ENCODE peak calls at places on chromosomes 4 and X, in seven cellular contexts. I is H1, P is mesendoderm, C is neuronal stem cell, F is IMR-90, J is mesenchymal stem cell, U is H9. B is an unnamed sample.

GRCh38 chr4:99324978-99325377 is 3.8 kb upstream of the ADH1B start:
- DNase-seq in I (no peak), F (peak), P (no peak), C (no peak), J (peak), U (no peak), B (no peak)

GRCh38 chr4:185932491-185932890 is 120.5 kb upstream of the SORBS2 start:
- DNase-seq in U (no peak), P (no peak), F (no peak), I (no peak), C (no peak), J (no peak), B (no peak)

GRCh38 chr4:84441758-84442377 is 57.2 kb downstream of the NKX6-1 start:
- DNase-seq in F (no peak), C (no peak), U (no peak), P (no peak), J (no peak), I (no peak), B (no peak)

GRCh38 chr4:102535398-102536082 is 34.4 kb downstream of the NFKB1 start:
- DNase-seq in J (peak), P (no peak), F (peak), U (no peak), C (no peak), I (no peak), B (no peak)

GRCh38 chr4:87799254-87799653 is at the start of gene IBSP:
- DNase-seq in P (no peak), I (no peak), J (no peak), F (no peak), U (no peak), C (no peak), B (no peak)

GRCh38 chrX:110089656-110090404 is 86.9 kb downstream of the TMEM164 start:
- DNase-seq in I (no peak), P (no peak), F (no peak), C (no peak), J (peak), U (no peak), B (peak)

GRCh38 chr4:184514121-184514988 is 40.0 kb upstream of the IRF2 start:
- DNase-seq in U (no peak), J (peak), I (no peak), C (no peak), P (peak), F (peak), B (peak)

GRCh38 chrX:10064736-10065135 is 92.0 kb upstream of the CLCN4 start:
- DNase-seq in C (no peak), U (no peak), F (no peak), I (no peak), P (no peak), J (no peak), B (no peak)

GRCh38 chr4:105807496-105807895 is 87.8 kb upstream of the NPNT start:
- DNase-seq in P (peak), I (no peak), J (no peak), U (no peak), F (peak), C (no peak), B (peak)

GRCh38 chr4:71599588-71599987 is 184.3 kb downstream of the GC start:
- DNase-seq in P (no peak), C (no peak), I (no peak), U (no peak), J (no peak), F (no peak), B (no peak)

GRCh38 chr4:6945052-6945409 is 35.4 kb downstream of the TBC1D14 start:
- DNase-seq in J (no peak), I (no peak), F (no peak), U (no peak), C (no peak), P (no peak), B (no peak)

GRCh38 chr4:6944311-6945051 is 34.9 kb downstream of the TBC1D14 start:
- DNase-seq in U (no peak), C (no peak), F (no peak), J (peak), P (no peak), I (no peak), B (no peak)

GRCh38 chr4:6942238-6942800 is 32.7 kb downstream of the TBC1D14 start:
- DNase-seq in U (no peak), J (peak), P (peak), F (peak), I (no peak), C (no peak), B (peak)

GRCh38 chr4:6943012-6943869 is 33.6 kb downstream of the TBC1D14 start:
- DNase-seq in P (peak), C (no peak), I (no peak), F (no peak), J (peak), U (no peak), B (peak)

DNA sequence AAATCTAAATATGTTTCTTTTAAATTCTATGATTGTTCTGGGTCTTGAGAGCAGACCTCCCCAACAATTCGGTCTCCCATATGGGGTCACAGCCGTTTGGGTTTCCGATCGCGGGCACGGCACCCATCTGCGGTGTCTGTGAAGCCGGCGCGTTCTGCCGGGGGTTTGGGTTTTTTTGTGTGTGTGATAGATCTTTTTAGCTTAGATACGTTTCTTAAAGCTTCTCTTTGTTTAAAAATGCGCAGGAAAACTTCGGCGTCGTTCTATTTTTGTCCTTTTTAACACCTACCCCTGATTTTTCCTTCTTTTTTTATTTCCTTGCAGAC is 34.2 kb downstream of the TBC1D14 start:
- DNase-seq in U (no peak), C (no peak), F (no peak), J (no peak), I (no peak), P (no peak), B (no peak)
- H2BK120ac ChIP-seq in U (no peak), C (no peak), F (peak), J (peak), I (no peak), P (no peak), B (no peak)

GRCh38 chrX:147675819-147676218 is 235.9 kb upstream of the FMR1 start:
- DNase-seq in C (no peak), I (no peak), F (no peak), J (no peak), U (peak), P (peak), B (no peak)
- H2BK120ac ChIP-seq in C (no peak), I (no peak), F (no peak), J (no peak), U (no peak), P (no peak), B (no peak)

GRCh38 chrX:11273544-11273943 is 19.7 kb upstream of the AMELX start:
- DNase-seq in I (no peak), F (peak), J (peak), C (no peak), U (no peak), P (no peak), B (no peak)

GRCh38 chrX:11269996-11270395 is 23.2 kb upstream of the AMELX start:
- DNase-seq in U (no peak), J (no peak), I (no peak), C (no peak), F (no peak), P (peak), B (no peak)

GRCh38 chrX:11272290-11272689 is 20.9 kb upstream of the AMELX start:
- DNase-seq in P (no peak), C (no peak), I (no peak), F (no peak), U (no peak), J (no peak), B (no peak)

GRCh38 chrX:11269006-11269405 is 24.2 kb upstream of the AMELX start:
- DNase-seq in F (no peak), C (no peak), J (peak), I (no peak), U (no peak), P (no peak), B (no peak)

DNA sequence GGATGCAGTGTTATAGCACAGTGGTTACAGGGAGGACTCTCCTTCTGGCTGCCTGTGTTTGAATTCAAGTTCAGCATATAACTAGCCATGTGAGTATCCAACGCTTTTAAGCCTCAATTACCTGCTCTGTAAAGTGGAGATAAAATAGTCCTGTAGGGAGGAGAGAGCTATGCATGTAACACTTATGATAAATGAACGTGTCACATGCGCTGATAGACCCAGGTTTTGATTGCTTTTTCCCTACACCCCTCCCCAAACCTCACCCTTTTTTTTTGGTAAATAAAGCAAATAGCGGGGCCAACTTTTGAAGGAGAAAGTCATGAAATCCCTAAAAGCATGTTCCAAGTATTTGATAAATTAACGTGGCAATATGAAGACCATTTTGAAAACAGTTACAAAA is 20.4 kb upstream of the AMELX start:
- DNase-seq in I (no peak), F (no peak), J (no peak), C (no peak), P (no peak), U (no peak), B (no peak)
- H2BK120ac ChIP-seq in I (no peak), F (peak), J (no peak), C (no peak), P (no peak), U (no peak), B (no peak)

DNA sequence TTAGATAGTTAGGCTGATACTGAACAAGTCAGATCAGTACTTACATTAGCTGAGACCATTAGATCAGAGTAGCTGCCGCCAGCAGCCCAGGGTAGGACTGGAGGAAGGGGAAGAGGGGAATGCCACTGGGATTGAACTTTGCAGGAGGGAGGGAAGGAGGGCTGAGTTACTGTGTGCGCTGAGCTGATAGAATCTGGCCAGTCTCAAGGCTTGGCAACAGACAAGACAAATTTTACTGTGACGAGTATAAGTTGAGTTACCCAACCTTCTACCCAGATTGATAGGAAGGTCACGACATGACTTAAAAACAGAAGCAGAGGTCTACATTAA is 372.1 kb downstream of the OPHN1 start:
- DNase-seq in J (no peak), I (no peak), C (no peak), P (no peak), F (no peak), U (no peak), B (no peak)
- H2BK120ac ChIP-seq in J (no peak), I (no peak), C (no peak), P (no peak), F (no peak), U (no peak), B (no peak)

DNA sequence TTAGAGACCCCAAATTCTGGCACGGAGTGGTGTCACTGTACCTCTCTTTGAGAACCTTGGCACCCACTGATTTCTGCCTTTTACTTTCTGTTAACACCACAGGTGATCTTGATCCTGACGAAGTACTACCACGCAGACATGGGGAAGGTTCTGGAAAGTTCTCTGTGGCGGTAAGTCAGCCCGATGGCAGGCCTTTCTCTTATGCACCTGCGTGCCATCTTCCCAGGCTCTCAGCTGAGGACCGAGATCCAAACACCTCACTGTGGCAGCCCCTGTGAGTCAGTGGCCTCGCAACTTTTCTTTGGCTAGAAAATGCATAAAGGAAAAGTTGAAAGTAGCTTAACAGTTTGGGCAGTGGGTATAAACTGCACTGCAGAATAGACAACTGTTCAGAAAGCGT is 38.5 kb downstream of the PSAPL1 start:
- DNase-seq in F (no peak), J (no peak), C (no peak), U (peak), P (no peak), I (no peak), B (no peak)
- H2BK120ac ChIP-seq in F (no peak), J (no peak), C (no peak), U (no peak), P (no peak), I (no peak), B (no peak)